ENCODE peak calls at places on chromosomes 7 and 10, in seven cellular contexts. O is LoVo; I is GM04504; U is kidney glomerular epithelial cell; K is CD8-positive, alpha-beta memory T cell; Q is H54; E is aorta. F is an unnamed sample.

GRCh38 chr10:104170610-104171269 is 48.8 kb downstream of the SFR1 start:
- DNase-seq in O (no peak), I (no peak), U (no peak), K (no peak), Q (no peak), E (no peak), F (no peak)

GRCh38 chr7:518630-519428 is 817 bp downstream of the PDGFA start:
- DNase-seq in O (peak; percentile 87), I (no peak), U (peak; percentile 59), K (no peak), Q (peak; percentile 86), E (peak; percentile 91), F (peak; percentile 39)

GRCh38 chr10:24350111-24350921 is 141.4 kb downstream of the KIAA1217 start:
- DNase-seq in O (no peak), I (no peak), U (no peak), K (no peak), Q (no peak), E (no peak), F (no peak)

GRCh38 chr10:112950714-112951348 is 784 bp downstream of the TCF7L2 start:
- DNase-seq in O (no peak), I (no peak), U (no peak), K (peak; percentile 54), Q (no peak), E (peak; percentile 57), F (no peak)

GRCh38 chr7:104938741-104939390 is 75.1 kb upstream of the KMT2E start:
- DNase-seq in O (no peak), I (no peak), U (no peak), K (no peak), Q (no peak), E (no peak), F (no peak)

GRCh38 chr7:50733552-50733951 is 49.1 kb downstream of the GRB10 start:
- DNase-seq in O (no peak), I (no peak), U (peak; percentile 79), K (no peak), Q (peak; percentile 28), E (no peak), F (no peak)

GRCh38 chr10:77873558-77874380 is 52.8 kb downstream of the DLG5 start:
- DNase-seq in O (peak; percentile 77), I (peak; percentile 51), U (peak; percentile 17), K (peak; percentile 65), Q (peak; percentile 94), E (peak; percentile 51), F (peak; percentile 75)

GRCh38 chr10:63633677-63634487 is 112.7 kb downstream of the REEP3 start:
- DNase-seq in O (peak; percentile 49), I (no peak), U (peak; percentile 8), K (no peak), Q (peak; percentile 39), E (no peak), F (no peak)

F was measured in CD4-positive, CD25-positive, alpha-beta regulatory T cell.